ENCODE peak calls at places on chromosomes 6 and 20, in six cellular contexts. One of them, this sample, is unnamed.

GRCh38 chr6:143283887-143284640 is 166.4 kb downstream of the ADAT2 start:
- DNase-seq in iris pigment epithelial cell: no peak
- DNase-seq in T-helper 2 cell: no peak
- DNase-seq in nephron progenitor cell: no peak
- DNase-seq in stimulated activated naive B cell treated with anti-CD40 and anti-IgM and Interleukin-4, amounts not matched to agents 10 μg/mL and 1 μg/mL and 100 μg/mL, for 72 hours: no peak
- DNase-seq in astrocyte of the spinal cord: peak
- DNase-seq in this sample: no peak

GRCh38 chr20:44973053-44973452 is 6.7 kb downstream of the STK4 start:
- DNase-seq in iris pigment epithelial cell: peak
- DNase-seq in T-helper 2 cell: no peak
- DNase-seq in nephron progenitor cell: no peak
- DNase-seq in stimulated activated naive B cell treated with anti-CD40 and anti-IgM and Interleukin-4, amounts not matched to agents 10 μg/mL and 1 μg/mL and 100 μg/mL, for 72 hours: no peak
- DNase-seq in astrocyte of the spinal cord: peak
- DNase-seq in this sample: no peak

GRCh38 chr6:90502381-90502780 is 84.5 kb downstream of the MAP3K7 start:
- DNase-seq in iris pigment epithelial cell: no peak
- DNase-seq in T-helper 2 cell: no peak
- DNase-seq in nephron progenitor cell: no peak
- DNase-seq in stimulated activated naive B cell treated with anti-CD40 and anti-IgM and Interleukin-4, amounts not matched to agents 10 μg/mL and 1 μg/mL and 100 μg/mL, for 72 hours: no peak
- DNase-seq in astrocyte of the spinal cord: no peak
- DNase-seq in this sample: no peak

GRCh38 chr6:14945461-14946210 is 300.2 kb upstream of the JARID2 start:
- DNase-seq in iris pigment epithelial cell: no peak
- DNase-seq in T-helper 2 cell: no peak
- DNase-seq in nephron progenitor cell: no peak
- DNase-seq in stimulated activated naive B cell treated with anti-CD40 and anti-IgM and Interleukin-4, amounts not matched to agents 10 μg/mL and 1 μg/mL and 100 μg/mL, for 72 hours: no peak
- DNase-seq in astrocyte of the spinal cord: no peak
- DNase-seq in this sample: no peak

GRCh38 chr20:5766085-5766764 is 16.0 kb downstream of the SHLD1 start:
- DNase-seq in iris pigment epithelial cell: no peak
- DNase-seq in T-helper 2 cell: no peak
- DNase-seq in nephron progenitor cell: no peak
- DNase-seq in stimulated activated naive B cell treated with anti-CD40 and anti-IgM and Interleukin-4, amounts not matched to agents 10 μg/mL and 1 μg/mL and 100 μg/mL, for 72 hours: no peak
- DNase-seq in astrocyte of the spinal cord: no peak
- DNase-seq in this sample: no peak

GRCh38 chr6:28673800-28674671 is 148.4 kb downstream of the GPX5 start:
- DNase-seq in iris pigment epithelial cell: peak
- DNase-seq in T-helper 2 cell: peak
- DNase-seq in nephron progenitor cell: peak
- DNase-seq in stimulated activated naive B cell treated with anti-CD40 and anti-IgM and Interleukin-4, amounts not matched to agents 10 μg/mL and 1 μg/mL and 100 μg/mL, for 72 hours: peak
- DNase-seq in astrocyte of the spinal cord: peak
- DNase-seq in this sample: no peak

GRCh38 chr20:2005359-2005758 is 11.5 kb upstream of the PDYN start:
- DNase-seq in iris pigment epithelial cell: peak
- DNase-seq in T-helper 2 cell: no peak
- DNase-seq in nephron progenitor cell: no peak
- DNase-seq in stimulated activated naive B cell treated with anti-CD40 and anti-IgM and Interleukin-4, amounts not matched to agents 10 μg/mL and 1 μg/mL and 100 μg/mL, for 72 hours: no peak
- DNase-seq in astrocyte of the spinal cord: no peak
- DNase-seq in this sample: no peak

GRCh38 chr6:34056301-34056700 is 89.6 kb downstream of the GRM4 start:
- DNase-seq in iris pigment epithelial cell: peak
- DNase-seq in T-helper 2 cell: no peak
- DNase-seq in nephron progenitor cell: peak
- DNase-seq in stimulated activated naive B cell treated with anti-CD40 and anti-IgM and Interleukin-4, amounts not matched to agents 10 μg/mL and 1 μg/mL and 100 μg/mL, for 72 hours: no peak
- DNase-seq in astrocyte of the spinal cord: peak
- DNase-seq in this sample: no peak

GRCh38 chr6:52696418-52696817 is 25.5 kb downstream of the TMEM14A start:
- DNase-seq in iris pigment epithelial cell: no peak
- DNase-seq in T-helper 2 cell: no peak
- DNase-seq in nephron progenitor cell: no peak
- DNase-seq in stimulated activated naive B cell treated with anti-CD40 and anti-IgM and Interleukin-4, amounts not matched to agents 10 μg/mL and 1 μg/mL and 100 μg/mL, for 72 hours: no peak
- DNase-seq in astrocyte of the spinal cord: no peak
- DNase-seq in this sample: no peak

GRCh38 chr20:57397693-57398108 is 6.5 kb downstream of the RBM38 start:
- DNase-seq in iris pigment epithelial cell: no peak
- DNase-seq in T-helper 2 cell: peak
- DNase-seq in nephron progenitor cell: no peak
- DNase-seq in stimulated activated naive B cell treated with anti-CD40 and anti-IgM and Interleukin-4, amounts not matched to agents 10 μg/mL and 1 μg/mL and 100 μg/mL, for 72 hours: peak
- DNase-seq in astrocyte of the spinal cord: no peak
- DNase-seq in this sample: peak

GRCh38 chr6:166408936-166409755 is 26.4 kb upstream of the MPC1 start:
- DNase-seq in iris pigment epithelial cell: no peak
- DNase-seq in T-helper 2 cell: no peak
- DNase-seq in nephron progenitor cell: no peak
- DNase-seq in stimulated activated naive B cell treated with anti-CD40 and anti-IgM and Interleukin-4, amounts not matched to agents 10 μg/mL and 1 μg/mL and 100 μg/mL, for 72 hours: no peak
- DNase-seq in astrocyte of the spinal cord: no peak
- DNase-seq in this sample: no peak

GRCh38 chr20:48732081-48732829 is 95.5 kb downstream of the PREX1 start:
- DNase-seq in iris pigment epithelial cell: no peak
- DNase-seq in T-helper 2 cell: no peak
- DNase-seq in nephron progenitor cell: no peak
- DNase-seq in stimulated activated naive B cell treated with anti-CD40 and anti-IgM and Interleukin-4, amounts not matched to agents 10 μg/mL and 1 μg/mL and 100 μg/mL, for 72 hours: no peak
- DNase-seq in astrocyte of the spinal cord: no peak
- DNase-seq in this sample: no peak

GRCh38 chr6:101818056-101818455 is 424.5 kb downstream of the GRIK2 start:
- DNase-seq in iris pigment epithelial cell: peak
- DNase-seq in T-helper 2 cell: no peak
- DNase-seq in nephron progenitor cell: no peak
- DNase-seq in stimulated activated naive B cell treated with anti-CD40 and anti-IgM and Interleukin-4, amounts not matched to agents 10 μg/mL and 1 μg/mL and 100 μg/mL, for 72 hours: no peak
- DNase-seq in astrocyte of the spinal cord: peak
- DNase-seq in this sample: no peak

GRCh38 chr20:47249913-47250312 is 106.6 kb downstream of the ZMYND8 start:
- DNase-seq in iris pigment epithelial cell: no peak
- DNase-seq in T-helper 2 cell: no peak
- DNase-seq in nephron progenitor cell: no peak
- DNase-seq in stimulated activated naive B cell treated with anti-CD40 and anti-IgM and Interleukin-4, amounts not matched to agents 10 μg/mL and 1 μg/mL and 100 μg/mL, for 72 hours: no peak
- DNase-seq in astrocyte of the spinal cord: no peak
- DNase-seq in this sample: no peak

GRCh38 chr6:14354919-14355572 is 237.5 kb downstream of the CD83 start:
- DNase-seq in iris pigment epithelial cell: peak
- DNase-seq in T-helper 2 cell: no peak
- DNase-seq in nephron progenitor cell: no peak
- DNase-seq in stimulated activated naive B cell treated with anti-CD40 and anti-IgM and Interleukin-4, amounts not matched to agents 10 μg/mL and 1 μg/mL and 100 μg/mL, for 72 hours: peak
- DNase-seq in astrocyte of the spinal cord: peak
- DNase-seq in this sample: no peak

GRCh38 chr20:56628015-56628872 is 862 bp upstream of the TFAP2C start:
- DNase-seq in iris pigment epithelial cell: no peak
- DNase-seq in T-helper 2 cell: no peak
- DNase-seq in nephron progenitor cell: peak
- DNase-seq in stimulated activated naive B cell treated with anti-CD40 and anti-IgM and Interleukin-4, amounts not matched to agents 10 μg/mL and 1 μg/mL and 100 μg/mL, for 72 hours: peak
- DNase-seq in astrocyte of the spinal cord: no peak
- DNase-seq in this sample: no peak

GRCh38 chr6:55983861-55984260 is 108.5 kb upstream of the BMP5 start:
- DNase-seq in iris pigment epithelial cell: no peak
- DNase-seq in T-helper 2 cell: no peak
- DNase-seq in nephron progenitor cell: no peak
- DNase-seq in stimulated activated naive B cell treated with anti-CD40 and anti-IgM and Interleukin-4, amounts not matched to agents 10 μg/mL and 1 μg/mL and 100 μg/mL, for 72 hours: no peak
- DNase-seq in astrocyte of the spinal cord: no peak
- DNase-seq in this sample: no peak

GRCh38 chr6:104573372-104573771 is 286.3 kb downstream of the HACE1 start:
- DNase-seq in iris pigment epithelial cell: no peak
- DNase-seq in T-helper 2 cell: no peak
- DNase-seq in nephron progenitor cell: no peak
- DNase-seq in stimulated activated naive B cell treated with anti-CD40 and anti-IgM and Interleukin-4, amounts not matched to agents 10 μg/mL and 1 μg/mL and 100 μg/mL, for 72 hours: no peak
- DNase-seq in astrocyte of the spinal cord: no peak
- DNase-seq in this sample: no peak

GRCh38 chr20:23095504-23095903 is 9.4 kb upstream of the CD93 start:
- DNase-seq in iris pigment epithelial cell: no peak
- DNase-seq in T-helper 2 cell: no peak
- DNase-seq in nephron progenitor cell: no peak
- DNase-seq in stimulated activated naive B cell treated with anti-CD40 and anti-IgM and Interleukin-4, amounts not matched to agents 10 μg/mL and 1 μg/mL and 100 μg/mL, for 72 hours: no peak
- DNase-seq in astrocyte of the spinal cord: no peak
- DNase-seq in this sample: no peak

GRCh38 chr6:170108456-170108855 is 182.4 kb downstream of the DLL1 start:
- DNase-seq in iris pigment epithelial cell: no peak
- DNase-seq in T-helper 2 cell: no peak
- DNase-seq in nephron progenitor cell: no peak
- DNase-seq in stimulated activated naive B cell treated with anti-CD40 and anti-IgM and Interleukin-4, amounts not matched to agents 10 μg/mL and 1 μg/mL and 100 μg/mL, for 72 hours: no peak
- DNase-seq in astrocyte of the spinal cord: no peak
- DNase-seq in this sample: no peak

GRCh38 chr20:38143646-38144554 is 21.2 kb downstream of the TGM2 start:
- DNase-seq in iris pigment epithelial cell: peak
- DNase-seq in T-helper 2 cell: no peak
- DNase-seq in nephron progenitor cell: no peak
- DNase-seq in stimulated activated naive B cell treated with anti-CD40 and anti-IgM and Interleukin-4, amounts not matched to agents 10 μg/mL and 1 μg/mL and 100 μg/mL, for 72 hours: no peak
- DNase-seq in astrocyte of the spinal cord: peak
- DNase-seq in this sample: no peak

GRCh38 chr6:12229332-12229731 is 60.8 kb upstream of the EDN1 start:
- DNase-seq in iris pigment epithelial cell: no peak
- DNase-seq in T-helper 2 cell: no peak
- DNase-seq in nephron progenitor cell: no peak
- DNase-seq in stimulated activated naive B cell treated with anti-CD40 and anti-IgM and Interleukin-4, amounts not matched to agents 10 μg/mL and 1 μg/mL and 100 μg/mL, for 72 hours: no peak
- DNase-seq in astrocyte of the spinal cord: no peak
- DNase-seq in this sample: no peak

GRCh38 chr20:34774431-34774830 is 51.0 kb downstream of the NCOA6 start:
- DNase-seq in iris pigment epithelial cell: no peak
- DNase-seq in T-helper 2 cell: no peak
- DNase-seq in nephron progenitor cell: no peak
- DNase-seq in stimulated activated naive B cell treated with anti-CD40 and anti-IgM and Interleukin-4, amounts not matched to agents 10 μg/mL and 1 μg/mL and 100 μg/mL, for 72 hours: no peak
- DNase-seq in astrocyte of the spinal cord: no peak
- DNase-seq in this sample: no peak

GRCh38 chr6:50602191-50602810 is 111.0 kb upstream of the TFAP2D start:
- DNase-seq in iris pigment epithelial cell: peak
- DNase-seq in T-helper 2 cell: no peak
- DNase-seq in nephron progenitor cell: peak
- DNase-seq in stimulated activated naive B cell treated with anti-CD40 and anti-IgM and Interleukin-4, amounts not matched to agents 10 μg/mL and 1 μg/mL and 100 μg/mL, for 72 hours: no peak
- DNase-seq in astrocyte of the spinal cord: peak
- DNase-seq in this sample: no peak

GRCh38 chr6:117491916-117492315 is 9.4 kb downstream of the DCBLD1 start:
- DNase-seq in iris pigment epithelial cell: peak
- DNase-seq in T-helper 2 cell: no peak
- DNase-seq in nephron progenitor cell: no peak
- DNase-seq in stimulated activated naive B cell treated with anti-CD40 and anti-IgM and Interleukin-4, amounts not matched to agents 10 μg/mL and 1 μg/mL and 100 μg/mL, for 72 hours: no peak
- DNase-seq in astrocyte of the spinal cord: peak
- DNase-seq in this sample: no peak

GRCh38 chr6:167530960-167531359 is 206.1 kb downstream of the TTLL2 start:
- DNase-seq in iris pigment epithelial cell: no peak
- DNase-seq in T-helper 2 cell: no peak
- DNase-seq in nephron progenitor cell: no peak
- DNase-seq in stimulated activated naive B cell treated with anti-CD40 and anti-IgM and Interleukin-4, amounts not matched to agents 10 μg/mL and 1 μg/mL and 100 μg/mL, for 72 hours: no peak
- DNase-seq in astrocyte of the spinal cord: no peak
- DNase-seq in this sample: no peak

GRCh38 chr20:16419138-16419715 is 154.0 kb downstream of the KIF16B start:
- DNase-seq in iris pigment epithelial cell: no peak
- DNase-seq in T-helper 2 cell: no peak
- DNase-seq in nephron progenitor cell: no peak
- DNase-seq in stimulated activated naive B cell treated with anti-CD40 and anti-IgM and Interleukin-4, amounts not matched to agents 10 μg/mL and 1 μg/mL and 100 μg/mL, for 72 hours: no peak
- DNase-seq in astrocyte of the spinal cord: no peak
- DNase-seq in this sample: no peak

GRCh38 chr6:134577998-134578397 is 260.1 kb upstream of the SGK1 start:
- DNase-seq in iris pigment epithelial cell: peak
- DNase-seq in T-helper 2 cell: no peak
- DNase-seq in nephron progenitor cell: no peak
- DNase-seq in stimulated activated naive B cell treated with anti-CD40 and anti-IgM and Interleukin-4, amounts not matched to agents 10 μg/mL and 1 μg/mL and 100 μg/mL, for 72 hours: no peak
- DNase-seq in astrocyte of the spinal cord: peak
- DNase-seq in this sample: no peak

GRCh38 chr6:167485186-167485978 is 160.5 kb downstream of the TTLL2 start:
- DNase-seq in iris pigment epithelial cell: peak
- DNase-seq in T-helper 2 cell: no peak
- DNase-seq in nephron progenitor cell: no peak
- DNase-seq in stimulated activated naive B cell treated with anti-CD40 and anti-IgM and Interleukin-4, amounts not matched to agents 10 μg/mL and 1 μg/mL and 100 μg/mL, for 72 hours: no peak
- DNase-seq in astrocyte of the spinal cord: peak
- DNase-seq in this sample: no peak

GRCh38 chr6:33717857-33718552 is 6.5 kb upstream of the UQCC2 start:
- DNase-seq in iris pigment epithelial cell: no peak
- DNase-seq in T-helper 2 cell: no peak
- DNase-seq in nephron progenitor cell: no peak
- DNase-seq in stimulated activated naive B cell treated with anti-CD40 and anti-IgM and Interleukin-4, amounts not matched to agents 10 μg/mL and 1 μg/mL and 100 μg/mL, for 72 hours: no peak
- DNase-seq in astrocyte of the spinal cord: no peak
- DNase-seq in this sample: no peak

GRCh38 chr6:74289881-74290280 is 593.9 kb downstream of the CD109 start:
- DNase-seq in iris pigment epithelial cell: peak
- DNase-seq in T-helper 2 cell: no peak
- DNase-seq in nephron progenitor cell: no peak
- DNase-seq in stimulated activated naive B cell treated with anti-CD40 and anti-IgM and Interleukin-4, amounts not matched to agents 10 μg/mL and 1 μg/mL and 100 μg/mL, for 72 hours: no peak
- DNase-seq in astrocyte of the spinal cord: peak
- DNase-seq in this sample: no peak

GRCh38 chr6:159107451-159108260 is 61.5 kb upstream of the FNDC1 start:
- DNase-seq in iris pigment epithelial cell: no peak
- DNase-seq in T-helper 2 cell: peak
- DNase-seq in nephron progenitor cell: no peak
- DNase-seq in stimulated activated naive B cell treated with anti-CD40 and anti-IgM and Interleukin-4, amounts not matched to agents 10 μg/mL and 1 μg/mL and 100 μg/mL, for 72 hours: no peak
- DNase-seq in astrocyte of the spinal cord: no peak
- DNase-seq in this sample: peak

This sample was measured in activated B cell treated with CpG ODN at 0.5 μM for 24 hours.